ENCODE peak calls at places on chromosomes 4 and X, in nine cellular contexts. Y, C, A, T, M, V, Z, K and R are unnamed samples.

GRCh38 chrX:100864967-100865366 is 9.2 kb downstream of the NOX1 start:
- DNase-seq in Y (no peak), C (no peak), A (no peak), T (no peak), M (no peak), V (peak), Z (no peak), K (no peak), R (no peak)

GRCh38 chr4:121898150-121898549 is 27.9 kb upstream of the BBS7 start:
- DNase-seq in Y (no peak), C (no peak), A (no peak), T (no peak), M (no peak), V (no peak), Z (no peak), K (peak), R (no peak)

GRCh38 chr4:176044589-176044951 is 21.1 kb upstream of the WDR17 start:
- DNase-seq in Y (no peak), C (no peak), A (no peak), T (no peak), M (no peak), V (peak), Z (no peak), K (no peak), R (no peak)

GRCh38 chr4:183989931-183990330 is 84.8 kb downstream of the STOX2 start:
- DNase-seq in Y (no peak), C (no peak), A (no peak), T (no peak), M (no peak), V (peak), Z (no peak), K (no peak), R (no peak)

GRCh38 chr4:75834095-75834771 is 68.0 kb downstream of the PPEF2 start:
- DNase-seq in Y (no peak), C (no peak), A (no peak), T (no peak), M (no peak), V (no peak), Z (no peak), K (no peak), R (no peak)

GRCh38 chr4:61195064-61195463 is 5.1 kb upstream of the ADGRL3 start:
- DNase-seq in Y (no peak), C (no peak), A (no peak), T (no peak), M (no peak), V (no peak), Z (no peak), K (no peak), R (no peak)

GRCh38 chr4:142274137-142274536 is 572.0 kb downstream of the INPP4B start:
- DNase-seq in Y (no peak), C (no peak), A (no peak), T (no peak), M (no peak), V (peak), Z (no peak), K (no peak), R (no peak)

GRCh38 chrX:153457827-153458466 is 12.1 kb upstream of the TREX2 start:
- DNase-seq in Y (no peak), C (peak), A (no peak), T (no peak), M (no peak), V (no peak), Z (no peak), K (no peak), R (no peak)

GRCh38 chr4:185128272-185129119 is 14.6 kb upstream of the SLC25A4 start:
- DNase-seq in Y (no peak), C (peak), A (no peak), T (no peak), M (no peak), V (no peak), Z (no peak), K (peak), R (no peak)

GRCh38 chr4:87880106-87880505 is 47.3 kb downstream of the MEPE start:
- DNase-seq in Y (no peak), C (no peak), A (no peak), T (no peak), M (no peak), V (no peak), Z (no peak), K (no peak), R (no peak)

GRCh38 chr4:54586343-54586953 is 71.3 kb upstream of the KIT start:
- DNase-seq in Y (no peak), C (no peak), A (no peak), T (no peak), M (no peak), V (peak), Z (no peak), K (peak), R (no peak)

GRCh38 chrX:109782994-109783711 is 50.1 kb upstream of the ACSL4 start:
- DNase-seq in Y (no peak), C (no peak), A (no peak), T (no peak), M (no peak), V (peak), Z (no peak), K (no peak), R (no peak)

GRCh38 chr4:77043507-77044131 is 32.2 kb downstream of the CCNI start:
- DNase-seq in Y (peak), C (no peak), A (no peak), T (no peak), M (peak), V (peak), Z (no peak), K (no peak), R (no peak)

GRCh38 chr4:77045490-77045889 is 30.3 kb downstream of the CCNI start:
- DNase-seq in Y (no peak), C (no peak), A (no peak), T (no peak), M (no peak), V (peak), Z (no peak), K (no peak), R (no peak)

GRCh38 chr4:77044458-77045124 is 31.2 kb downstream of the CCNI start:
- DNase-seq in Y (no peak), C (no peak), A (no peak), T (no peak), M (no peak), V (peak), Z (no peak), K (no peak), R (no peak)

GRCh38 chr4:77050962-77051361 is 24.8 kb downstream of the CCNI start:
- DNase-seq in Y (no peak), C (no peak), A (no peak), T (no peak), M (no peak), V (no peak), Z (no peak), K (no peak), R (no peak)

DNA sequence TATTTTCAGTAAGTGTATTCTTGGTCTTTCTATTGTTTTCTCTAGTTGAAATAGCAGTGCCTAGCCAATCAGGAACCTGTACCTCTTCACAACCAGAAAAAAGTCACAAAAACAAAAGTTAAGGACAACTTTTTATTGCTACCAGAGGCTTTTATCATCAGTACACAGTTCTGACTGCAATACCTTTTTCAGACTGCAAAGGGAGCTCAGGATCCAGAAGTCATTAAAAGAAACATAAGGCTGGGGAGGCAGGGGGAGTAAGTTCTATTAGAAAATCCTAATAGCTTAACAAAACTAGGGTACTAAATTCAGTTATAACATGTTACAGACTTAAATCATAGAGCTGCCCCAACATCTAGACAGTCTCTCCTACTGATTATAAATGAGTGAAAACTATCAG is 28.8 kb downstream of the CCNI start:
- DNase-seq in Y (no peak), C (no peak), A (no peak), T (no peak), M (no peak), V (peak), Z (no peak), K (no peak), R (no peak)
- TF ChIP-seq CTCF in Y (no peak), C (no peak), A (peak), T (peak), M (no peak), V (peak), Z (peak), K (peak), R (peak)

DNA sequence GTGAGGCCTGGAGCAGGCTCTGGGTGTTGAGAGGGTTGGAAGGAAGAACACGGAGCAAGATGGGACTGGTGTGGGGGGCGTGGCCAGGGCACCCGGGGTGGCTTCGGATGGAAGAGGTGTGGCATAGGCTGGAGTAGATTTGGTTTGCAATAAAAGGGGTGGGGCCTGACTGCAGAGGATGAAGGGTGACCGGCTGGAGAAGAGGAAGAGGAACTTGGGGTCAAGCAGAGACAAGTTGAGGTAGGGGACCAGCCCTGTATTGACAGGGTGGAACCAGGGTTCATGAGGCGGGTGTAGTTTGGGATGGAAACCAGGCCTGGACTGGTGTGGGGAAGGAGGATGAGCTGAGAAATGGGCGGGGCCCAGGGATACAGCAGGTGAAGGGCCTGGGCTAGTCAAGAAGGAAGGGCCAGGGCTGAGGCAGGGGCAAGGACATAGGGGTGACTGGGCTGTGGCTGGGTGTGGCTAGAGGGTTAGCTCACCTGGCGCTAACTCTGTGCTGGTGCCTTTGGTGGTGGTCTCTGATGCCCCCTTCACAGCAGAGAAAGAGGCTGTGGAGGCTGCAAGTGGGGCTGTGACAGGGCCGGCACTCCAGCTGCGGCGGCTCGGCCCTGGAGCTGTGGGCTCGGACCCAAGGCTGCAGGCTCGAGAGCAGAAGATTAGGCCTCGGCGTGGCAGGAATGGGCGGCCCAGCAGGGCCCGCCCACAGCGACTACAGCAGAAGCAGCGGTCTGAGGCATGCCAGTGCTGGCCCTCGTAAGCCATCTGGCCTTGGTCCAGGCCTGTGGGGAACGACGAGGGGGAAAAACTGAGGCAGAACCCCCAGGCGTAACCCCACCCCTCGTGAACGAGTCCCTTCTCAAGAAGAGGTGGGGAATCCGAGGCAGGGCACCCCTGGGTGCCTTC is 5.0 kb downstream of the PLP2 start:
- DNase-seq in Y (no peak), C (no peak), A (no peak), T (peak), M (no peak), V (no peak), Z (no peak), K (no peak), R (no peak)
- TF ChIP-seq POLR2A in Y (no peak), C (no peak), A (no peak), T (no peak), M (no peak), V (no peak), Z (no peak), K (no peak), R (no peak)

DNA sequence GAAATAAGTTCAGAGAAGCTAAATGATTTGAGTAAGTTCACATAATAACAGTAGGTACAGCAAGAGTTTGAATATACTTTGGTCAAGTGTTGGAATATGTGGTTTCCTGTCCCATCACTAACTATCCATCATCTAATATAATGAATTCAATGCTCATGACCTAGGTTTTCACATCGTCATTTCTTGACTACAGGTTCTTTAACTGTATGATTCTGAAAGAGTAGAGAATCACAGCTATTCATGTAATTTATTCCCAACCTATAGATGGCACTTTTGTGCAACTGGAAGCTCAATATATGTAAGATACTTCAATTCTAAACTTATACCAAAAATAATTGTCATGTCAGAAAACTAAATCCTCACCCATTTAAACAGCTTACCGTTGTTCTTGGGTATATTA is 53.1 kb downstream of the TIGD2 start:
- DNase-seq in Y (no peak), C (no peak), A (no peak), T (no peak), M (no peak), V (no peak), Z (no peak), K (no peak), R (no peak)
- TF ChIP-seq CTCF in Y (no peak), C (no peak), A (no peak), T (no peak), M (no peak), V (no peak), Z (no peak), K (no peak), R (no peak)

DNA sequence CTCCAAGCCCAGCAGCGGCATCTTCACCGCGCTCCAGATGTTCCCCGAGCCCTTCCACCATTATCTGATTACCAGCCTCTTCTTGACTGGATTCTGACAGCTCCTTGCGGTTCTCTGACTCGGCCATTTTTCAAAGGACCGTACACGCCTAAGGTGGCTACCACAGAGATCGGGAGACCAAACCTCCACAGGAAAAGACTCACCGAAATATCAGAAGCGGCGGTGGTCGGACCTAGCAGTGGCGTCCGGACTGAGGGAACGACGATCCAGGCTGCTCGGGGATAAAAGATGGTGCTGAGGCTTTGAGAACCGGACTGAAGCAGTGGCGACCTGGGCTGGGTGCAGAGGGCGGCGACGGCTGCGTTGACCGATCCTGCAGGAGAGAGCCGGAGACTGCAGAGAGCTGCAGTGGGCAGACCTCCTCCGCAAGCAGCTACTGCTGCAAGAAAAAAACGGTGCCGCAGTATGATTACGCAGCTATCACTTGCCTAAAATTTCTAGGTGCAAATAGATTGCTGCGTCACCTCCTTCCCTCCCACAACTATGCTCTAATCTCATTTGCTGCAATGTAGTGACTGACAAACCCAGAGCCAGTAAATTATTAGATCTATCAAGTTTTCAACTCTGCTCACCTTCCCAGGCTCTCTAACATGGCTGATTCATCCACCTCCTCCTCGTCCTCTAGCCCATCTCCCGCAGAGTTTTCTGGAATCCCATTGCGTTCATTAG is at the start of gene NAP1L2:
- DNase-seq in Y (peak), C (peak), A (no peak), T (no peak), M (peak), V (no peak), Z (no peak), K (peak), R (peak)
- TF ChIP-seq POLR2A in Y (no peak), C (no peak), A (no peak), T (no peak), M (no peak), V (no peak), Z (peak), K (no peak), R (no peak)